ENCODE peak calls at places on chromosomes 12 and 14, in five cellular contexts. One of them, this sample, is unnamed.

GRCh38 chr12:44551631-44552030 is 324.5 kb downstream of the NELL2 start:
- DNase-seq in HepG2: no peak
- DNase-seq in GM12878: no peak
- DNase-seq in K562: no peak
- DNase-seq in HCT116: no peak
- DNase-seq in this sample: no peak

GRCh38 chr12:67446716-67447115 is 177.6 kb downstream of the CAND1 start:
- DNase-seq in GM12878: no peak
- DNase-seq in HCT116: no peak
- DNase-seq in HepG2: no peak
- DNase-seq in K562: no peak
- DNase-seq in this sample: no peak

GRCh38 chr14:46197856-46198255 is 453.7 kb downstream of the RPL10L start:
- DNase-seq in K562: no peak
- DNase-seq in HCT116: no peak
- DNase-seq in HepG2: no peak
- DNase-seq in GM12878: no peak
- DNase-seq in this sample: no peak

GRCh38 chr12:128259556-128260070 is 7.4 kb upstream of the TMEM132C start:
- DNase-seq in HCT116: no peak
- DNase-seq in GM12878: no peak
- DNase-seq in HepG2: peak
- DNase-seq in K562: peak
- DNase-seq in this sample: peak

GRCh38 chr12:11174022-11174421 is 3.0 kb downstream of the SMIM10L1 start:
- DNase-seq in GM12878: no peak
- DNase-seq in K562: no peak
- DNase-seq in HepG2: no peak
- DNase-seq in HCT116: no peak
- DNase-seq in this sample: no peak

GRCh38 chr14:29458547-29458946 is 469.1 kb downstream of the PRKD1 start:
- DNase-seq in HepG2: no peak
- DNase-seq in GM12878: no peak
- DNase-seq in K562: no peak
- DNase-seq in HCT116: no peak
- DNase-seq in this sample: no peak

GRCh38 chr12:132955094-132955932 is 793 bp downstream of the ZNF605 start:
- DNase-seq in HepG2: peak
- DNase-seq in K562: peak
- DNase-seq in HCT116: no peak
- DNase-seq in GM12878: no peak
- DNase-seq in this sample: peak

GRCh38 chr12:123035841-123036240 is 55.4 kb downstream of the ARL6IP4 start:
- DNase-seq in HepG2: no peak
- DNase-seq in GM12878: no peak
- DNase-seq in K562: no peak
- DNase-seq in HCT116: no peak
- DNase-seq in this sample: no peak

GRCh38 chr12:123690191-123690840 is 19.4 kb downstream of the TCTN2 start:
- DNase-seq in K562: no peak
- DNase-seq in GM12878: no peak
- DNase-seq in HepG2: no peak
- DNase-seq in HCT116: no peak
- DNase-seq in this sample: no peak

GRCh38 chr12:9064201-9064814 is 51.4 kb downstream of the A2M start:
- DNase-seq in K562: no peak
- DNase-seq in HCT116: peak
- DNase-seq in HepG2: peak
- DNase-seq in GM12878: no peak
- DNase-seq in this sample: peak

GRCh38 chr12:124693356-124693755 is 125.9 kb upstream of the NCOR2 start:
- DNase-seq in HCT116: no peak
- DNase-seq in GM12878: no peak
- DNase-seq in K562: no peak
- DNase-seq in HepG2: no peak
- DNase-seq in this sample: no peak

GRCh38 chr12:88743946-88744685 is 163.8 kb upstream of the KITLG start:
- DNase-seq in K562: no peak
- DNase-seq in HCT116: no peak
- DNase-seq in HepG2: no peak
- DNase-seq in GM12878: no peak
- DNase-seq in this sample: peak

GRCh38 chr12:77031745-77032144 is 33.6 kb downstream of the E2F7 start:
- DNase-seq in HCT116: no peak
- DNase-seq in GM12878: no peak
- DNase-seq in HepG2: no peak
- DNase-seq in K562: no peak
- DNase-seq in this sample: no peak

GRCh38 chr14:83992857-83993256 is 1537.1 kb upstream of the FLRT2 start:
- DNase-seq in HepG2: no peak
- DNase-seq in K562: no peak
- DNase-seq in GM12878: no peak
- DNase-seq in HCT116: no peak
- DNase-seq in this sample: no peak

GRCh38 chr14:85516239-85517112 is 13.5 kb upstream of the FLRT2 start:
- DNase-seq in HepG2: no peak
- DNase-seq in HCT116: no peak
- DNase-seq in GM12878: no peak
- DNase-seq in K562: no peak
- DNase-seq in this sample: no peak

GRCh38 chr12:91877022-91877421 is 268.6 kb downstream of the BTG1 start:
- DNase-seq in K562: no peak
- DNase-seq in HCT116: no peak
- DNase-seq in GM12878: peak
- DNase-seq in HepG2: no peak
- DNase-seq in this sample: no peak

GRCh38 chr14:42715316-42715715 is 1108.6 kb downstream of the LRFN5 start:
- DNase-seq in K562: no peak
- DNase-seq in HCT116: no peak
- DNase-seq in HepG2: no peak
- DNase-seq in GM12878: no peak
- DNase-seq in this sample: no peak
- TF ChIP-seq JUND in K562: no peak
- TF ChIP-seq JUND in HCT116: no peak
- TF ChIP-seq JUND in HepG2: no peak
- TF ChIP-seq JUND in GM12878: no peak
- TF ChIP-seq JUND in this sample: no peak

DNA sequence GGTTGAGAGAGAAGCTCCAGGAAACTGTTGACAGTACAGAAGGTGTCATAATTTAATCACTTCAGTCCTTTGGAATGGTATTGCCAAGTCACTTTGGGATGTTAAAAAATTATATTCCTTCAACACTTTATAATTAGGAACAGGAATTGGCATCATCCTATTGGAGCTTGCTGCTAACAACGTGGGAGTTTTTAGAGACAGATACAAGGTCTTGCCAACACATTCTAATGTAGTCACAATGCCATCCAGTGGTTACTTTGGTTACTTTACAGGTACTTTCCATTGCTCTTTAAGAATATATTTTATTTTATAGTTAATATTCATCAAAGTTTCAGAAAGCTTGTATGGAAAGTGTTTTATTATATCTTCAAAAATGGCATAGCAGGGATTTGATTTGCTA is 310.1 kb downstream of the SYT1 start:
- DNase-seq in HCT116: peak
- DNase-seq in K562: no peak
- DNase-seq in HepG2: peak
- DNase-seq in GM12878: no peak
- DNase-seq in this sample: peak
- TF ChIP-seq JUND in HCT116: no peak
- TF ChIP-seq JUND in K562: no peak
- TF ChIP-seq JUND in HepG2: no peak
- TF ChIP-seq JUND in GM12878: no peak
- TF ChIP-seq JUND in this sample: no peak

DNA sequence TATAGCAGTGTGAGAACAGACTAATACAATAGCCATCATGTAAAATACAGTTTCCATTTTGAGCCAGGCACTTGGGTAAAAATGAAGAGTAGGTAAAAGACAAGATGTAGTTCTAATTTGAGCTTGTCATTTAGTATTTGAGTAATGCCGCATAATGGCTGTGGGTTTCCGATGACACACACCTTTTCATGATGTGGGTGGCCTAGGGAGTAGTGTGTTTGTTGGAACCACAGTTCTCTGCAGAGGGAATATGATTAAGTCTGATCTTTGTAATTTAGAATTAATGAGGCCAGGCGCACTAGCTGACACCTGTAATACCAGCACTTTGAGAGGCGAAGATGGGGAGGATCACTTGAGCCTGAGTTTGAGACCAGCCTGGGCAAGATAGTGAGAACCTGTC is 61.8 kb downstream of the RCOR1 start:
- DNase-seq in K562: no peak
- DNase-seq in HCT116: no peak
- DNase-seq in HepG2: no peak
- DNase-seq in GM12878: no peak
- DNase-seq in this sample: no peak
- TF ChIP-seq JUND in K562: no peak
- TF ChIP-seq JUND in HCT116: no peak
- TF ChIP-seq JUND in HepG2: no peak
- TF ChIP-seq JUND in GM12878: no peak
- TF ChIP-seq JUND in this sample: no peak

GRCh38 chr14:68795602-68796417 is 2.9 kb upstream of the ZFP36L1 start:
- DNase-seq in HCT116: no peak
- DNase-seq in GM12878: no peak
- DNase-seq in K562: peak
- DNase-seq in HepG2: peak
- DNase-seq in this sample: peak

GRCh38 chr14:68794856-68795601 is 2.2 kb upstream of the ZFP36L1 start:
- DNase-seq in HepG2: no peak
- DNase-seq in K562: peak
- DNase-seq in GM12878: no peak
- DNase-seq in HCT116: no peak
- DNase-seq in this sample: peak

GRCh38 chr14:68796418-68797101 is 3.7 kb upstream of the ZFP36L1 start:
- DNase-seq in GM12878: no peak
- DNase-seq in K562: peak
- DNase-seq in HepG2: no peak
- DNase-seq in HCT116: no peak
- DNase-seq in this sample: no peak

GRCh38 chr14:68798621-68799020 is 5.8 kb upstream of the ZFP36L1 start:
- DNase-seq in K562: no peak
- DNase-seq in GM12878: no peak
- DNase-seq in HCT116: no peak
- DNase-seq in HepG2: no peak
- DNase-seq in this sample: no peak

DNA sequence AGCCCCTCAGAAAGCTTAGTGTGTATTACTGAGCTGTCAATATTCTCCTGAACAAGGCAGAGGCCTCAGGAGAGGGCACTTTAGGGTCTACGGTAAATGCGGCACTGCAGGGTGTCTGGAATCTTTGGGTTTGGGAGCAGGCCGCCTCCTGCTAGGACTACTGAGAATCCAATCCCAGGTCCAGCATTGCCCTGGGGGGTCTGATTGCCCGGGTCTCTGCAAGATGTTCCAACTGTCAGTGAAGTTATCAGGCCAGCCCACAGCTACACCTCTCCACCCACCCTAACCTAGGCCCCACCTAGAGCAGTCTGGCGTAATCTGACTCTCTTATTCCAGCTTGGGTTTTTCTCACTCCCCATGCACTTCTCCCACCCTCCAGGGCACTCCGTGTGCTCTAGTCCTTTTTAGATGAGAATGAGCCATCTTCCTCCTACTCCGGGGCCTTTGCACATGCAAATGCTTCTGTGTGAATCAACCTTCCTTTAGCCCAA is 4.4 kb upstream of the ZFP36L1 start:
- DNase-seq in HepG2: no peak
- DNase-seq in GM12878: no peak
- DNase-seq in HCT116: no peak
- DNase-seq in K562: peak
- DNase-seq in this sample: no peak
- TF ChIP-seq JUND in HepG2: no peak
- TF ChIP-seq JUND in GM12878: no peak
- TF ChIP-seq JUND in HCT116: no peak
- TF ChIP-seq JUND in K562: no peak
- TF ChIP-seq JUND in this sample: no peak

GRCh38 chr14:97270308-97270707 is 473.1 kb downstream of the VRK1 start:
- DNase-seq in HepG2: peak
- DNase-seq in GM12878: no peak
- DNase-seq in K562: no peak
- DNase-seq in HCT116: no peak
- DNase-seq in this sample: no peak

GRCh38 chr14:97262336-97262735 is 465.2 kb downstream of the VRK1 start:
- DNase-seq in K562: no peak
- DNase-seq in HepG2: no peak
- DNase-seq in HCT116: no peak
- DNase-seq in GM12878: no peak
- DNase-seq in this sample: no peak

GRCh38 chr14:97267509-97267908 is 470.3 kb downstream of the VRK1 start:
- DNase-seq in K562: no peak
- DNase-seq in HepG2: no peak
- DNase-seq in HCT116: peak
- DNase-seq in GM12878: no peak
- DNase-seq in this sample: no peak

GRCh38 chr14:97264516-97265230 is 467.5 kb downstream of the VRK1 start:
- DNase-seq in HepG2: no peak
- DNase-seq in GM12878: no peak
- DNase-seq in HCT116: no peak
- DNase-seq in K562: no peak
- DNase-seq in this sample: no peak

GRCh38 chr14:97266653-97267052 is 469.5 kb downstream of the VRK1 start:
- DNase-seq in HepG2: peak
- DNase-seq in K562: no peak
- DNase-seq in HCT116: peak
- DNase-seq in GM12878: no peak
- DNase-seq in this sample: no peak
- TF ChIP-seq JUND in HepG2: no peak
- TF ChIP-seq JUND in K562: no peak
- TF ChIP-seq JUND in HCT116: peak
- TF ChIP-seq JUND in GM12878: no peak
- TF ChIP-seq JUND in this sample: no peak

GRCh38 chr12:68453278-68453677 is 121.1 kb upstream of the MDM1 start:
- DNase-seq in HepG2: no peak
- DNase-seq in K562: no peak
- DNase-seq in HCT116: no peak
- DNase-seq in GM12878: no peak
- DNase-seq in this sample: no peak
- TF ChIP-seq JUND in HepG2: no peak
- TF ChIP-seq JUND in K562: no peak
- TF ChIP-seq JUND in HCT116: no peak
- TF ChIP-seq JUND in GM12878: no peak
- TF ChIP-seq JUND in this sample: no peak

This sample was measured in T47D.